ENCODE peak calls at places on chromosomes 11 and 22, in four cellular contexts. One of them, this sample, is unnamed.

GRCh38 chr22:25558341-25558740 is 6.1 kb upstream of the GRK3 start:
- DNase-seq in K562: no peak
- DNase-seq in HCT116: no peak
- DNase-seq in HepG2: no peak
- DNase-seq in this sample: no peak

GRCh38 chr11:1051356-1052132 is 15.0 kb upstream of the MUC6 start:
- DNase-seq in HCT116: no peak
- DNase-seq in HepG2: no peak
- DNase-seq in K562: no peak
- DNase-seq in this sample: peak

GRCh38 chr11:62427630-62428233 is 8.9 kb downstream of the SCGB1A1 start:
- DNase-seq in HCT116: no peak
- DNase-seq in K562: no peak
- DNase-seq in HepG2: no peak
- DNase-seq in this sample: peak

GRCh38 chr11:2885017-2885675 is 429 bp downstream of the CDKN1C start:
- DNase-seq in K562: peak
- DNase-seq in HepG2: no peak
- DNase-seq in HCT116: no peak
- DNase-seq in this sample: peak

GRCh38 chr11:65585396-65586246 is 9.8 kb downstream of the EHBP1L1 start:
- DNase-seq in HCT116: no peak
- DNase-seq in HepG2: no peak
- DNase-seq in K562: no peak
- DNase-seq in this sample: peak

GRCh38 chr11:65851083-65851579 is 6.8 kb downstream of the CFL1 start:
- DNase-seq in K562: peak
- DNase-seq in HCT116: no peak
- DNase-seq in HepG2: no peak
- DNase-seq in this sample: peak

GRCh38 chr11:109439684-109440083 is 17.7 kb downstream of the C11orf87 start:
- DNase-seq in K562: no peak
- DNase-seq in HepG2: no peak
- DNase-seq in HCT116: no peak
- DNase-seq in this sample: no peak

GRCh38 chr11:86748296-86748695 is 52.0 kb upstream of the PRSS23 start:
- DNase-seq in K562: no peak
- DNase-seq in HepG2: no peak
- DNase-seq in HCT116: no peak
- DNase-seq in this sample: no peak

GRCh38 chr11:23688835-23689234 is 808.0 kb upstream of the LUZP2 start:
- DNase-seq in K562: no peak
- DNase-seq in HCT116: no peak
- DNase-seq in HepG2: no peak
- DNase-seq in this sample: no peak

GRCh38 chr11:35330156-35330889 is 89.0 kb downstream of the SLC1A2 start:
- DNase-seq in HCT116: no peak
- DNase-seq in HepG2: no peak
- DNase-seq in K562: no peak
- DNase-seq in this sample: no peak

GRCh38 chr22:43826142-43827093 is 14.3 kb upstream of the EFCAB6 start:
- DNase-seq in HCT116: no peak
- DNase-seq in K562: no peak
- DNase-seq in HepG2: no peak
- DNase-seq in this sample: no peak

GRCh38 chr11:70568504-70569172 is 170.3 kb downstream of the CTTN start:
- DNase-seq in HepG2: no peak
- DNase-seq in HCT116: no peak
- DNase-seq in K562: peak
- DNase-seq in this sample: peak

GRCh38 chr11:2796508-2797180 is 88.9 kb downstream of the CDKN1C start:
- DNase-seq in HepG2: no peak
- DNase-seq in HCT116: no peak
- DNase-seq in K562: no peak
- DNase-seq in this sample: no peak

GRCh38 chr11:108307751-108308150 is 84.9 kb downstream of the ATM start:
- DNase-seq in K562: no peak
- DNase-seq in HepG2: no peak
- DNase-seq in HCT116: no peak
- DNase-seq in this sample: no peak

GRCh38 chr22:24145446-24146189 is 35.7 kb upstream of the SUSD2 start:
- DNase-seq in HepG2: no peak
- DNase-seq in K562: no peak
- DNase-seq in HCT116: no peak
- DNase-seq in this sample: no peak

GRCh38 chr11:77072851-77073327 is 6.1 kb downstream of the CAPN5 start:
- DNase-seq in HepG2: no peak
- DNase-seq in K562: no peak
- DNase-seq in HCT116: no peak
- DNase-seq in this sample: no peak

GRCh38 chr11:77071077-77071476 is 4.3 kb downstream of the CAPN5 start:
- DNase-seq in K562: no peak
- DNase-seq in HCT116: no peak
- DNase-seq in HepG2: no peak
- DNase-seq in this sample: no peak

GRCh38 chr11:77073328-77074001 is 6.7 kb downstream of the CAPN5 start:
- DNase-seq in K562: peak
- DNase-seq in HCT116: peak
- DNase-seq in HepG2: peak
- DNase-seq in this sample: peak

GRCh38 chr11:77069969-77070582 is 3.3 kb downstream of the CAPN5 start:
- DNase-seq in K562: no peak
- DNase-seq in HCT116: no peak
- DNase-seq in HepG2: no peak
- DNase-seq in this sample: no peak

DNA sequence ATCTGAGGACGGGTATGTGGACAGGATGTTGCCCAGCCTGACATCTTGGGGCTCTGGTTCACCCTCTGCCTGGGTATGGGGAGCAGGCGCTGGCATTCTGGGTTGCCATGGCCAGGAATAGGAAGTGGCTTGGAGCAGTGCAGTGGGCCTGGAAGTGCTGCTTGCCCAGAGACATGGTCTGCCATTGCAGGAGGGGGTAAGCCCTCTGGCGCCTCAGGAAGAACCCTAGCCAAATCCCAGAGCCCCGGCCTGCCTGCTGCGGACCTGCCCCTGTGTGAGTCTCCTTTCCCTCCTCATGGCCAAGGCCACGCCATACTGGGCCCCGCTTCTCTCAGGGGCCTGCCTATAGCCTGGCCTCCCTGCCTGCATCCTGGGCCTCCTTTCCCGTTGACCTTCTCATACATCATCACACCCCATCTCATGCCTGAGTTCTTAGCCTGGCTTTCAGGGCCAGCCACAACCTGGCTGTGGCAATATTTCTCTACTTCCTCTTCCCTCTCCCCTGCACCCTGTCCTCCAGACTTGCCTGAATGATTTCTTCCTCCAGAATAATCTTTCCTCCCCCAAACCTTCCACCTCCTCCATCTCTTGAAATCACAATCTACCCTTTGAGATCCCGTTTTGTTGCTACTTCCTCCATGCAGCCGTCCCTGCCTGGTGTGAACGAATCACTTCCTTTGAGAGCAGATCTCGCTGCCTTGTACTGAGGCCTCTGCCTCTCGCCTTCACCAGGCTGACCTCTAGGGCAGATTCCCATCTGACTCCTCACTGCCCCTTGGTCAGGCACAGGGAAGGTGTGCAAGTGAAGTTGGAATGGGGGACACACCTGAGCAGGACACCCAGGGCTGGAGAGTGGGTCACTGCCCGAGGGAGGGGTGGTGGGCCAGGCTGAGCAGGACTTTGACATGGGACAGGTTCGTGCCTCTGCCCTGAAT is 5.2 kb downstream of the CAPN5 start:
- DNase-seq in HCT116: no peak
- DNase-seq in HepG2: no peak
- DNase-seq in K562: no peak
- DNase-seq in this sample: no peak
- TF ChIP-seq ELF1 in HCT116: no peak
- TF ChIP-seq ELF1 in HepG2: no peak
- TF ChIP-seq ELF1 in K562: no peak
- TF ChIP-seq ELF1 in this sample: no peak

DNA sequence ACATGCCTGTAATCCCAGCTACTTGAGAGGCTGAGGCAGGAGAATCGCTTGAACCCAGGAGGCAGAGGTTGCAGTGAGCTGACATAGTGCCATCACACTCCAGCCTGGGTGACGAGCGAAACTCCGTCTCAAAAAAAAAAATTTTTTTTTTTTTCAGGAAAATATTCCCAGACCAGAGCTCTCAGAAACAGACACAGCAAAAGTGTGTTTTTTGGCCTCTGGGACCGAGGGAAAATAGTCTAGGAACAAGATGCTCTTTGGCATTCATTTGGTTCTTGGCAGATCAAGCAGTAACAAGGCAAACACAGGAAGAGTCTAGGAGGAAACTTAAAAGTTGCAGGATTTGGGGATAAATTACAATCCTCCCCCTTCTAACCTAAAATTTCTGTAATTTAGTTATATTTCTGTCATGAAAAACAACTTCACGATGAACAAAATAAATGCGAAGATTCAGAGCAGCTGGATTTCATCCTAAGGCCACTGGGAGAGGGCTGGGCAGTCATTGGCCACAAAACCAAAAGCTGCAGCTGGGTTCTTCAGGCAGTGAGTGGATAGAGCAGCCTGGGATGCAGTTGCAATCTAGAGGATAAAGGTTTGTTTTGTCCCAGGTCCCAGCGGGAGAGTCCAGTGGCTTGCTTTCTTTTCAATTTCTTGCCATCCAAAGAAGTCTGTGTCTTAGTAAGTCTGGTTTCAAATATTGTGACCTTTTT is 19.7 kb downstream of the ATG16L2 start:
- DNase-seq in HepG2: no peak
- DNase-seq in HCT116: no peak
- DNase-seq in K562: no peak
- DNase-seq in this sample: no peak
- TF ChIP-seq ELF1 in HepG2: no peak
- TF ChIP-seq ELF1 in HCT116: no peak
- TF ChIP-seq ELF1 in K562: no peak
- TF ChIP-seq ELF1 in this sample: no peak

GRCh38 chr11:84390441-84391078 is 1104.4 kb upstream of the CCDC90B start:
- DNase-seq in HCT116: no peak
- DNase-seq in K562: no peak
- DNase-seq in HepG2: no peak
- DNase-seq in this sample: no peak

GRCh38 chr11:84381666-84382065 is 1095.5 kb upstream of the CCDC90B start:
- DNase-seq in K562: no peak
- DNase-seq in HCT116: no peak
- DNase-seq in HepG2: no peak
- DNase-seq in this sample: no peak

GRCh38 chr11:84383571-84383970 is 1097.4 kb upstream of the CCDC90B start:
- DNase-seq in HCT116: no peak
- DNase-seq in K562: no peak
- DNase-seq in HepG2: no peak
- DNase-seq in this sample: no peak

GRCh38 chr11:84384637-84385227 is 1098.6 kb upstream of the CCDC90B start:
- DNase-seq in HCT116: no peak
- DNase-seq in K562: peak
- DNase-seq in HepG2: peak
- DNase-seq in this sample: peak
- TF ChIP-seq ELF1 in HCT116: no peak
- TF ChIP-seq ELF1 in K562: no peak
- TF ChIP-seq ELF1 in HepG2: no peak
- TF ChIP-seq ELF1 in this sample: no peak

GRCh38 chr11:12148466-12148865 is 38.1 kb downstream of the MICAL2 start:
- DNase-seq in HCT116: no peak
- DNase-seq in HepG2: no peak
- DNase-seq in K562: no peak
- DNase-seq in this sample: no peak

GRCh38 chr11:12148882-12149281 is 38.5 kb downstream of the MICAL2 start:
- DNase-seq in K562: peak
- DNase-seq in HepG2: peak
- DNase-seq in HCT116: no peak
- DNase-seq in this sample: no peak

GRCh38 chr11:12150831-12151382 is 40.5 kb downstream of the MICAL2 start:
- DNase-seq in HCT116: no peak
- DNase-seq in K562: peak
- DNase-seq in HepG2: no peak
- DNase-seq in this sample: no peak

GRCh38 chr11:12147827-12148226 is 37.4 kb downstream of the MICAL2 start:
- DNase-seq in K562: no peak
- DNase-seq in HepG2: no peak
- DNase-seq in HCT116: no peak
- DNase-seq in this sample: no peak

DNA sequence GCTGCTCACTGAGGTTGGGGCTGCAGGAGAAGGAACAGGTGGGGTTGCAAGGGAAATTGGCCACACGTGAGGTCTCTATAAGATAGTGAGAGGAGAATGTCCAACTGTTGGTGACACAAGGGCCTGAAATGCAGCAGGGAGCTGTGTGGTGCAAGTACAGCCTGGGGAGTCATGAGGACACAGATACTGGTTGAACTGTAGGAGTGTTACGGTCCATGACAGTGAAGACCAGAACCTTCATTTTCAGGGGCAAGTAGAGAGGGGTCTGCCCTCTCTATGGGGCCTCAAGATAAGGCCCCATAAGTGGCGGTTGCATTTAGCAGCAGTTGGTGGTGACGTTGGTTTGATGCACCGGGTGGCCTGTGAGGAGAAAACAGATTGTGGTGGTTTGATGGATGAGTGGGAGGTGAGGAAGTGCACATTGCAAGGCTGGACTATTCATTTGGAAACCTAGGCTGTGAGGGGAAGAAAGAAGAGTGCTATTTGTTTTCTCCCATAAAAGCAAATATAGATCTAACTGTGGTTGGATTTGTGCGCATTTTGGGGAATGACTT is 39.4 kb downstream of the MICAL2 start:
- DNase-seq in K562: peak
- DNase-seq in HCT116: no peak
- DNase-seq in HepG2: no peak
- DNase-seq in this sample: no peak
- TF ChIP-seq ELF1 in K562: no peak
- TF ChIP-seq ELF1 in HCT116: no peak
- TF ChIP-seq ELF1 in HepG2: no peak
- TF ChIP-seq ELF1 in this sample: no peak

GRCh38 chr11:73177380-73178091 is 35.4 kb upstream of the FCHSD2 start:
- DNase-seq in K562: no peak
- DNase-seq in HCT116: no peak
- DNase-seq in HepG2: peak
- DNase-seq in this sample: no peak
- TF ChIP-seq ELF1 in K562: no peak
- TF ChIP-seq ELF1 in HCT116: no peak
- TF ChIP-seq ELF1 in HepG2: peak
- TF ChIP-seq ELF1 in this sample: no peak